ENCODE peak calls at places on chromosomes 6 and 20, in nine cellular contexts. N, X, F, K, E, R, V, J and P are unnamed samples.

GRCh38 chr6:21836292-21836691 is 242.7 kb downstream of the SOX4 start:
- DNase-seq in X (no peak), K (no peak), N (no peak), R (no peak), E (no peak), J (no peak), V (no peak), F (no peak), P (no peak)

GRCh38 chr20:62356948-62357667 is 10.0 kb downstream of the LAMA5 start:
- DNase-seq in R (peak), V (peak), F (no peak), E (peak), J (peak), N (no peak), K (peak), X (peak), P (no peak)

GRCh38 chr20:31764641-31765305 is 25.7 kb downstream of the TPX2 start:
- DNase-seq in J (no peak), V (no peak), K (no peak), F (no peak), R (peak), N (no peak), E (no peak), X (no peak), P (no peak)

GRCh38 chr6:98416027-98416426 is 418.3 kb upstream of the POU3F2 start:
- DNase-seq in F (no peak), J (no peak), R (no peak), V (no peak), X (no peak), E (no peak), N (no peak), K (no peak), P (no peak)

GRCh38 chr20:61254881-61255589 is 3.0 kb downstream of the CDH4 start:
- DNase-seq in N (no peak), R (peak), F (no peak), J (no peak), X (peak), V (no peak), K (no peak), E (no peak), P (no peak)

GRCh38 chr20:44137210-44137781 is 49.7 kb downstream of the JPH2 start:
- DNase-seq in J (peak), E (no peak), K (peak), X (peak), N (no peak), V (peak), R (no peak), F (no peak), P (no peak)

GRCh38 chr6:15457121-15457646 is 205.6 kb downstream of the DTNBP1 start:
- DNase-seq in J (no peak), E (no peak), N (no peak), X (no peak), V (peak), F (no peak), R (no peak), K (no peak), P (no peak)

GRCh38 chr20:2867081-2867860 is 6.0 kb upstream of the PTPRA start:
- DNase-seq in N (no peak), X (no peak), K (no peak), J (no peak), E (no peak), F (no peak), V (no peak), R (no peak), P (no peak)

GRCh38 chr6:46053034-46053933 is 37.6 kb upstream of the CLIC5 start:
- DNase-seq in K (peak), E (no peak), F (no peak), J (no peak), R (no peak), V (no peak), X (no peak), N (no peak), P (no peak)

GRCh38 chr6:157314705-157315321 is 8.5 kb downstream of the TMEM242 start:
- DNase-seq in V (no peak), F (no peak), X (peak), K (no peak), J (no peak), N (no peak), E (no peak), R (peak), P (no peak)

GRCh38 chr6:75084872-75085381 is 120.9 kb downstream of the COL12A1 start:
- DNase-seq in N (no peak), R (no peak), K (no peak), X (no peak), F (no peak), V (peak), J (peak), E (peak), P (peak)

GRCh38 chr20:48671141-48671540 is 156.7 kb downstream of the PREX1 start:
- DNase-seq in R (no peak), J (no peak), V (no peak), K (no peak), E (peak), X (no peak), F (no peak), N (no peak), P (no peak)

GRCh38 chr6:166862287-166862977 is 93.9 kb downstream of the RNASET2 start:
- DNase-seq in K (no peak), F (peak), X (no peak), J (peak), V (peak), R (no peak), E (peak), N (peak), P (no peak)

GRCh38 chr20:49424536-49424935 is 57.9 kb downstream of the KCNB1 start:
- DNase-seq in N (no peak), R (no peak), E (no peak), J (no peak), F (no peak), V (no peak), K (no peak), X (no peak), P (no peak)

GRCh38 chr20:15700147-15700765 is 873.0 kb downstream of the KIF16B start:
- DNase-seq in X (peak), R (peak), J (no peak), N (no peak), F (no peak), K (no peak), V (peak), E (no peak), P (no peak)

GRCh38 chr6:111984081-111984480 is 69.8 kb upstream of the CCN6 start:
- DNase-seq in R (no peak), K (no peak), X (no peak), E (no peak), N (no peak), J (no peak), V (no peak), F (no peak), P (no peak)

GRCh38 chr20:58374906-58375760 is 13.9 kb upstream of the VAPB start:
- DNase-seq in V (peak), E (no peak), K (no peak), N (no peak), X (no peak), J (no peak), F (no peak), R (no peak), P (no peak)

GRCh38 chr20:58374027-58374850 is 14.8 kb upstream of the VAPB start:
- DNase-seq in X (no peak), J (no peak), R (no peak), K (no peak), N (no peak), F (no peak), V (peak), E (no peak), P (no peak)

GRCh38 chr20:58375796-58376195 is 13.2 kb upstream of the VAPB start:
- DNase-seq in N (no peak), J (no peak), X (no peak), K (no peak), R (no peak), F (no peak), V (no peak), E (no peak), P (no peak)

GRCh38 chr20:58377017-58377416 is 12.0 kb upstream of the VAPB start:
- DNase-seq in V (no peak), J (no peak), K (no peak), X (no peak), E (no peak), N (no peak), R (no peak), F (no peak), P (no peak)

GRCh38 chr20:58372836-58373235 is 16.2 kb upstream of the VAPB start:
- DNase-seq in J (no peak), N (no peak), F (no peak), V (peak), R (no peak), K (no peak), X (no peak), E (no peak), P (no peak)
- H3K27ac ChIP-seq in J (no peak), N (no peak), F (no peak), V (peak), R (no peak), K (no peak), X (no peak), E (no peak), P (no peak)

DNA sequence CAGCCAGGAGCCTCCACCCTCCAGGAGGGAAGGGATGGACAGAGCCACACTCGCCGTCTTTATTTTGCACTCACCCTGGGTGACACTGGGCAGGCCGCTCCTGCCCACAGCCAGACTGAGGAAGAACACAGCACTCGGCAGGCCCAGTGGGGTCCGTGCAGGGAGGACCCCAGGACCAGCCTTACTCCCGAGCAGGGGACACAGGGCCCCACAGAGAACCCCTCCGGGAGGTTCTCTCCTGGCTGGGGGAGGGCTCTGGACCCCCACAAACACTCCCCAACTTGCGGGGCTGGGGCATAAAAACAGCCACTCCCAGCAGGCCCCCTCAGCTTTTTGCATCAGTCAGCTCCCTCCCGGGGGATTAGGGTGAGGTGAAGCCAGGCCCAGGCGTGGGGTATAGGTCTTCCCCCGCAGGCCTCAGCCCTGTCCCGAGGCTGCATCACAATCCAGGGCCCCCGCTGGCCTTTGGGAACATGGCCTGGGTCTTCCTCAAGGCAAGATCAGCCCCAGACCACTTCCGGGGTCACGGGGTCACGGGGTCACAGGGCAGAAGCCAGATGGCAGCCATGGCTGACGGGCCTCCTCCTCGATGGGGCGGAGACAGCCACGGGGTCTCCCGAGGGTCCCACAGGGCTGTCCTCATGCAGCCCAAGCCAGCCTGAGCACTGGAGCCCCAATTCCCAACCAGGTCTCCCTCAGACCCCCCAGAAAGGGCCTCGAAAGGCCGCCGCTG is 3.2 kb downstream of the TNFRSF6B start:
- DNase-seq in F (peak), J (peak), K (no peak), R (no peak), X (no peak), E (peak), N (no peak), V (peak), P (no peak)
- H3K27ac ChIP-seq in F (peak), J (no peak), K (peak), R (peak), X (peak), E (no peak), N (no peak), V (peak), P (peak)

GRCh38 chr6:35296931-35297330 is 687 bp upstream of the DEF6 start:
- DNase-seq in F (no peak), J (no peak), K (no peak), V (no peak), X (no peak), E (no peak), R (no peak), N (no peak), P (no peak)
- H3K27ac ChIP-seq in F (peak), J (no peak), K (no peak), V (no peak), X (peak), E (no peak), R (peak), N (peak), P (peak)

GRCh38 chr6:165117806-165118205 is 191.6 kb downstream of the C6orf118 start:
- DNase-seq in E (no peak), V (no peak), J (no peak), N (no peak), R (no peak), F (no peak), X (no peak), K (no peak), P (no peak)
- H3K27ac ChIP-seq in E (no peak), V (no peak), J (no peak), N (no peak), R (no peak), F (no peak), X (no peak), K (no peak), P (no peak)

GRCh38 chr6:150269130-150269856 is 99.5 kb upstream of the IYD start:
- DNase-seq in V (no peak), F (no peak), K (no peak), N (no peak), X (no peak), R (no peak), E (no peak), J (no peak), P (no peak)

GRCh38 chr6:150267686-150268561 is 100.9 kb upstream of the IYD start:
- DNase-seq in R (peak), V (no peak), E (no peak), J (no peak), X (peak), F (no peak), N (no peak), K (no peak), P (no peak)

GRCh38 chr6:150269857-150270223 is 99.0 kb upstream of the IYD start:
- DNase-seq in J (no peak), F (no peak), X (peak), N (no peak), R (peak), E (peak), V (peak), K (no peak), P (no peak)

GRCh38 chr6:150266309-150266708 is 102.5 kb upstream of the IYD start:
- DNase-seq in F (no peak), N (no peak), E (no peak), V (no peak), J (no peak), X (no peak), R (no peak), K (no peak), P (no peak)

GRCh38 chr6:150266963-150267685 is 101.7 kb upstream of the IYD start:
- DNase-seq in K (no peak), J (no peak), E (no peak), N (no peak), R (peak), F (no peak), X (no peak), V (no peak), P (no peak)
- H3K27ac ChIP-seq in K (no peak), J (no peak), E (no peak), N (no peak), R (peak), F (no peak), X (peak), V (no peak), P (no peak)

GRCh38 chr20:47392721-47393073 is 36.2 kb upstream of the ZMYND8 start:
- DNase-seq in V (no peak), X (peak), J (no peak), E (no peak), K (no peak), R (peak), F (no peak), N (no peak), P (no peak)
- H3K27ac ChIP-seq in V (no peak), X (peak), J (no peak), E (no peak), K (no peak), R (peak), F (peak), N (no peak), P (no peak)

DNA sequence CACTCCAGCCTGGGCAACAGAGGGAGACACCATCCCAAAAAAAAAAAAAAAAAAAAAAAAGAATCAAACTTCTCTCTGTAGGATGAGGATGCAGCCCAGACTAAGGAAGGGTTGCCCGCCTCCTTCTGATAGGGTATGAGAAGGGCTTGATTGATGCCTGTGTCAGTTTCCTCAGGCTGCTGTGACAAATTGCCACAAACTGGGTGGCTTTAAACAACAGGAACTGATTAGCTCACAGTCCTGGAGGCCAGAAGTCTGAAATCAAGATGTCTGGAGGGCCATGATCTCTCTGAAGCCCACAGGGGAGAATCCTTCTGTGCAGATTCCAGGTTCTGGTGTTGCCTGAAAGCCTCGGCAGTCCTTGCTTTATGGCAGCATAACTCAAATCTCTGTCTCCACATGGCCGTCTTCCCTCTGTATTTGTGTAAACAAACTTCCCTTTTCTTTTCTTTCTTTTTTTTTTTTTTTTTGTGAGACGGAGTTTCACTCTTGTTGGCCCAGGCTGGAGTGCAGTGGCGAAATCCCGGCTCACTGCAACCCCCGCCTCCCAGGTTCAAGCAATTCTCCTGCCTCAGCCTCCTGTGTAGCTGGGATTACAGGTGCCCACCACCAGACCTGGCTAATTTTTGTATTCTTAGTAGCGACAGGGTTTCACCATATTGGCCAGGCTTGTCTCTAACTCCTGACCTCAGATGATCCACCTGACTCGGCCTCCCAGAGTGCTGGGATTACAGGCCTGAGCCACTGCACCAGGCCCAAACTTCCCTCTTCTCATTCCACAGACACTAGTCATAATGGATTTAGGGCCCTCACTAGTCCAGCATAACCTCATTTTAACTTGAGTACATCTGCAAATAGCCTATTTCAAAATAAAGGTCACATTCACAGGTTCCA is 11.2 kb upstream of the CDK19 start:
- DNase-seq in K (no peak), X (no peak), F (no peak), E (no peak), N (no peak), V (no peak), R (no peak), J (no peak), P (peak)
- H3K27ac ChIP-seq in K (peak), X (no peak), F (peak), E (no peak), N (no peak), V (no peak), R (no peak), J (peak), P (peak)